ENCODE peak calls at places on chromosome 14, in eight cellular contexts. One of them, this sample, is unnamed.

GRCh38 chr14:37397941-37398215 is 197.2 kb downstream of the FOXA1 start:
- DNase-seq in activated CD4-positive, alpha-beta T cell treated with anti-CD3 and anti-CD28 coated beads, Interleukin-2, amount 50 U/mL, for 1 hour: no peak
- DNase-seq in transverse colon: no peak
- DNase-seq in stomach: no peak
- DNase-seq in brain pericyte: no peak
- DNase-seq in EH: no peak
- DNase-seq in skeletal muscle cell: no peak
- DNase-seq in tibial nerve: no peak
- DNase-seq in this sample: no peak

GRCh38 chr14:100680439-100681051 is 46.1 kb upstream of the DLK1 start:
- DNase-seq in tibial nerve: no peak
- DNase-seq in activated CD4-positive, alpha-beta T cell treated with anti-CD3 and anti-CD28 coated beads, Interleukin-2, amount 50 U/mL, for 1 hour: no peak
- DNase-seq in stomach: no peak
- DNase-seq in EH: peak
- DNase-seq in brain pericyte: no peak
- DNase-seq in skeletal muscle cell: no peak
- DNase-seq in transverse colon: no peak
- DNase-seq in this sample: no peak

GRCh38 chr14:55446833-55447232 is 6.4 kb upstream of the TBPL2 start:
- DNase-seq in transverse colon: no peak
- DNase-seq in skeletal muscle cell: peak
- DNase-seq in brain pericyte: no peak
- DNase-seq in activated CD4-positive, alpha-beta T cell treated with anti-CD3 and anti-CD28 coated beads, Interleukin-2, amount 50 U/mL, for 1 hour: no peak
- DNase-seq in tibial nerve: no peak
- DNase-seq in EH: peak
- DNase-seq in stomach: no peak
- DNase-seq in this sample: no peak

GRCh38 chr14:99077076-99077843 is 194.7 kb downstream of the BCL11B start:
- DNase-seq in skeletal muscle cell: no peak
- DNase-seq in transverse colon: no peak
- DNase-seq in brain pericyte: no peak
- DNase-seq in stomach: no peak
- DNase-seq in activated CD4-positive, alpha-beta T cell treated with anti-CD3 and anti-CD28 coated beads, Interleukin-2, amount 50 U/mL, for 1 hour: no peak
- DNase-seq in EH: no peak
- DNase-seq in tibial nerve: no peak
- DNase-seq in this sample: no peak

GRCh38 chr14:106134901-106135300 is 608.5 kb downstream of the TMEM121 start:
- DNase-seq in tibial nerve: no peak
- DNase-seq in brain pericyte: no peak
- DNase-seq in activated CD4-positive, alpha-beta T cell treated with anti-CD3 and anti-CD28 coated beads, Interleukin-2, amount 50 U/mL, for 1 hour: no peak
- DNase-seq in EH: no peak
- DNase-seq in stomach: no peak
- DNase-seq in skeletal muscle cell: no peak
- DNase-seq in transverse colon: no peak
- DNase-seq in this sample: no peak

GRCh38 chr14:56119221-56119967 is 1.2 kb downstream of the PELI2 start:
- DNase-seq in tibial nerve: peak
- DNase-seq in brain pericyte: no peak
- DNase-seq in EH: peak
- DNase-seq in stomach: peak
- DNase-seq in skeletal muscle cell: no peak
- DNase-seq in activated CD4-positive, alpha-beta T cell treated with anti-CD3 and anti-CD28 coated beads, Interleukin-2, amount 50 U/mL, for 1 hour: peak
- DNase-seq in transverse colon: peak
- DNase-seq in this sample: peak

GRCh38 chr14:61197416-61197815 is 83.7 kb downstream of the TMEM30B start:
- DNase-seq in stomach: no peak
- DNase-seq in brain pericyte: no peak
- DNase-seq in tibial nerve: no peak
- DNase-seq in activated CD4-positive, alpha-beta T cell treated with anti-CD3 and anti-CD28 coated beads, Interleukin-2, amount 50 U/mL, for 1 hour: no peak
- DNase-seq in skeletal muscle cell: no peak
- DNase-seq in EH: no peak
- DNase-seq in transverse colon: no peak
- DNase-seq in this sample: no peak

GRCh38 chr14:102878970-102879460 is 43.4 kb upstream of the AMN start:
- DNase-seq in brain pericyte: no peak
- DNase-seq in stomach: no peak
- DNase-seq in activated CD4-positive, alpha-beta T cell treated with anti-CD3 and anti-CD28 coated beads, Interleukin-2, amount 50 U/mL, for 1 hour: no peak
- DNase-seq in skeletal muscle cell: no peak
- DNase-seq in transverse colon: peak
- DNase-seq in tibial nerve: no peak
- DNase-seq in EH: peak
- DNase-seq in this sample: no peak

GRCh38 chr14:84825481-84825880 is 704.5 kb upstream of the FLRT2 start:
- DNase-seq in transverse colon: no peak
- DNase-seq in brain pericyte: no peak
- DNase-seq in EH: peak
- DNase-seq in tibial nerve: no peak
- DNase-seq in stomach: no peak
- DNase-seq in skeletal muscle cell: peak
- DNase-seq in activated CD4-positive, alpha-beta T cell treated with anti-CD3 and anti-CD28 coated beads, Interleukin-2, amount 50 U/mL, for 1 hour: no peak
- DNase-seq in this sample: no peak

GRCh38 chr14:91372680-91373495 is 44.7 kb downstream of the CCDC88C start:
- DNase-seq in EH: no peak
- DNase-seq in activated CD4-positive, alpha-beta T cell treated with anti-CD3 and anti-CD28 coated beads, Interleukin-2, amount 50 U/mL, for 1 hour: no peak
- DNase-seq in stomach: peak
- DNase-seq in brain pericyte: no peak
- DNase-seq in skeletal muscle cell: no peak
- DNase-seq in transverse colon: peak
- DNase-seq in tibial nerve: no peak
- DNase-seq in this sample: peak

GRCh38 chr14:103710771-103711392 is 4.4 kb downstream of the XRCC3 start:
- DNase-seq in transverse colon: peak
- DNase-seq in stomach: no peak
- DNase-seq in tibial nerve: no peak
- DNase-seq in skeletal muscle cell: no peak
- DNase-seq in activated CD4-positive, alpha-beta T cell treated with anti-CD3 and anti-CD28 coated beads, Interleukin-2, amount 50 U/mL, for 1 hour: no peak
- DNase-seq in EH: no peak
- DNase-seq in brain pericyte: no peak
- DNase-seq in this sample: no peak

GRCh38 chr14:21049263-21049662 is 7.1 kb downstream of the RNASE7 start:
- DNase-seq in EH: peak
- DNase-seq in stomach: no peak
- DNase-seq in tibial nerve: no peak
- DNase-seq in activated CD4-positive, alpha-beta T cell treated with anti-CD3 and anti-CD28 coated beads, Interleukin-2, amount 50 U/mL, for 1 hour: no peak
- DNase-seq in transverse colon: no peak
- DNase-seq in brain pericyte: no peak
- DNase-seq in skeletal muscle cell: no peak
- DNase-seq in this sample: no peak

GRCh38 chr14:69043598-69044267 is 64.6 kb upstream of the ACTN1 start:
- DNase-seq in stomach: no peak
- DNase-seq in tibial nerve: peak
- DNase-seq in transverse colon: no peak
- DNase-seq in skeletal muscle cell: no peak
- DNase-seq in EH: peak
- DNase-seq in activated CD4-positive, alpha-beta T cell treated with anti-CD3 and anti-CD28 coated beads, Interleukin-2, amount 50 U/mL, for 1 hour: no peak
- DNase-seq in brain pericyte: no peak
- DNase-seq in this sample: no peak

GRCh38 chr14:68961781-68962584 is 17.1 kb downstream of the ACTN1 start:
- DNase-seq in tibial nerve: no peak
- DNase-seq in stomach: no peak
- DNase-seq in activated CD4-positive, alpha-beta T cell treated with anti-CD3 and anti-CD28 coated beads, Interleukin-2, amount 50 U/mL, for 1 hour: no peak
- DNase-seq in skeletal muscle cell: no peak
- DNase-seq in transverse colon: no peak
- DNase-seq in EH: peak
- DNase-seq in brain pericyte: no peak
- DNase-seq in this sample: peak

This sample was measured in spleen.